ENCODE peak calls at places on chromosomes 11 and 22, in ten cellular contexts. Z is astrocyte; A is mammary epithelial cell; M is Peyer's patch; W is tibial nerve; D is right lobe of liver; Q is AG04450; O is ovary; X is CD8-positive, alpha-beta T cell; K is sigmoid colon. J is an unnamed sample.

GRCh38 chr11:95608093-95608492 is 181.5 kb downstream of the FAM76B start:
- DNase-seq in Z (no peak), A (no peak), M (no peak), W (no peak), D (no peak), Q (no peak), O (no peak), X (no peak), K (no peak), J (no peak)

GRCh38 chr11:2741377-2742131 is 41.8 kb upstream of the KCNQ1OT1 start:
- DNase-seq in Z (peak; percentile 62), A (no peak), M (peak; percentile 47), W (no peak), D (no peak), Q (peak; percentile 39), O (peak; percentile 68), X (no peak), K (peak; percentile 65), J (peak; percentile 70)

GRCh38 chr11:100740440-100740839 is 53.4 kb downstream of the ARHGAP42 start:
- DNase-seq in Z (peak; percentile 65), A (no peak), M (no peak), W (no peak), D (no peak), Q (no peak), O (no peak), X (no peak), K (no peak), J (peak; percentile 47)

GRCh38 chr11:124069429-124070401 is 28.6 kb upstream of the OR10G7 start:
- DNase-seq in Z (peak; percentile 36), A (peak; percentile 47), M (peak; percentile 63), W (no peak), D (no peak), Q (no peak), O (no peak), X (peak; percentile 46), K (no peak), J (peak; percentile 72)

GRCh38 chr22:31526275-31526674 is 29.9 kb downstream of the SFI1 start:
- DNase-seq in Z (no peak), A (no peak), M (no peak), W (no peak), D (no peak), Q (no peak), O (no peak), X (no peak), K (no peak), J (no peak)

GRCh38 chr11:2752923-2753322 is 53.1 kb upstream of the KCNQ1OT1 start:
- DNase-seq in Z (no peak), A (no peak), M (no peak), W (no peak), D (no peak), Q (no peak), O (no peak), X (no peak), K (no peak), J (no peak)

GRCh38 chr11:105456950-105457349 is 152.9 kb upstream of the GRIA4 start:
- DNase-seq in Z (no peak), A (no peak), M (no peak), W (no peak), D (no peak), Q (no peak), O (no peak), X (no peak), K (no peak), J (no peak)

GRCh38 chr11:26994579-26995210 is 783 bp downstream of the FIBIN start:
- DNase-seq in Z (no peak), A (no peak), M (peak; percentile 45), W (peak; percentile 13), D (peak; percentile 67), Q (no peak), O (peak; percentile 22), X (no peak), K (peak; percentile 66), J (no peak)

GRCh38 chr11:46064221-46064620 is 57.0 kb downstream of the PHF21A start:
- DNase-seq in Z (peak; percentile 48), A (no peak), M (no peak), W (no peak), D (no peak), Q (no peak), O (no peak), X (no peak), K (no peak), J (no peak)

GRCh38 chr11:123742778-123743177 is 1.3 kb upstream of the ZNF202 start:
- DNase-seq in Z (no peak), A (no peak), M (no peak), W (no peak), D (no peak), Q (no peak), O (no peak), X (no peak), K (no peak), J (no peak)

GRCh38 chr11:102955624-102956023 is at the start of gene MMP13:
- DNase-seq in Z (peak; percentile 62), A (peak; percentile 69), M (no peak), W (no peak), D (no peak), Q (no peak), O (no peak), X (no peak), K (no peak), J (peak; percentile 66)

GRCh38 chr11:31821779-31822574 is 10.9 kb upstream of the PAX6 start:
- DNase-seq in Z (no peak), A (no peak), M (no peak), W (no peak), D (no peak), Q (no peak), O (no peak), X (no peak), K (no peak), J (no peak)

GRCh38 chr11:62880231-62880802 is 379 bp upstream of the SLC3A2 start:
- DNase-seq in Z (peak; percentile 81), A (peak; percentile 78), M (no peak), W (no peak), D (no peak), Q (peak; percentile 56), O (peak; percentile 76), X (no peak), K (no peak), J (peak; percentile 75)

GRCh38 chr11:131371791-131372104 is 1.3 kb downstream of the NTM start:
- DNase-seq in Z (no peak), A (no peak), M (no peak), W (no peak), D (no peak), Q (no peak), O (no peak), X (no peak), K (no peak), J (no peak)

GRCh38 chr11:5285703-5286102 is 16.0 kb upstream of the HBE1 start:
- DNase-seq in Z (no peak), A (peak; percentile 89), M (no peak), W (no peak), D (no peak), Q (no peak), O (no peak), X (no peak), K (no peak), J (no peak)

DNA sequence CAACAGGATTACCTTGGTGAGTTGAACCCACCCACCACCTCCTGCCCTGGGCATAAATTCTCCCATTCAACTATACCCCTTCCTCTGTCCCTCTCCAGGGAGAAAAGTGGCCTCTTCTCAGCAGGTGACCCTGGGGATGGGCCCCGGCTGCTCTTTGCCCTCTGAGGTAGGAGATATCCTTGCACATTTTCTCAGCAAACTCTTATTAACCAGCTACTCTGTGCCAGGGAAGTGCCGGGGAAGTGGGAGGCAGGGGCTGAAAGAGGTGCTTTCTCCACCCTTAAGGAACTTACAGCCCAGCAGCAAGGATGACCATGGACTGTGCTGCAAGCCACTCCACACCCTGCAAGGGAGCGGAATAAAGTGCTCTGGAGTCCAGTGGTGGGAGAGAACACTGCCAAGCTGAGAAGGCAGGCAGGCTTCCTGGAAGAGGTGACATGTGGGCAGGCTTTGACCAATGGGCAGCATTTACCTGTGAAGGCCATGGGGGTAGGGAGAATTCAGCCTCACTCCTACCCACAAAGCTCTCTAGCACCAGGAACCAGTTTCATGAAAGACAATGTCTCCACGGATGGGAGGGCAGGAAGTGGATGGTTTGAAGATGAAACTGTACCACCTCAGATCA is 21.9 kb upstream of the OAF start:
- DNase-seq in Z (no peak), A (no peak), M (peak; percentile 64), W (no peak), D (no peak), Q (no peak), O (peak; percentile 11), X (no peak), K (peak; percentile 35), J (no peak)
- H3K27ac ChIP-seq in Z (no peak overlapping the region), A (no peak overlapping the region), M (peak overlapping the region; percentile 79), W (peak overlapping the region; percentile 32), D (no peak overlapping the region), Q (no peak overlapping the region), O (no peak overlapping the region), X (no peak overlapping the region), K (peak overlapping the region; percentile 75), J (no peak overlapping the region)

DNA sequence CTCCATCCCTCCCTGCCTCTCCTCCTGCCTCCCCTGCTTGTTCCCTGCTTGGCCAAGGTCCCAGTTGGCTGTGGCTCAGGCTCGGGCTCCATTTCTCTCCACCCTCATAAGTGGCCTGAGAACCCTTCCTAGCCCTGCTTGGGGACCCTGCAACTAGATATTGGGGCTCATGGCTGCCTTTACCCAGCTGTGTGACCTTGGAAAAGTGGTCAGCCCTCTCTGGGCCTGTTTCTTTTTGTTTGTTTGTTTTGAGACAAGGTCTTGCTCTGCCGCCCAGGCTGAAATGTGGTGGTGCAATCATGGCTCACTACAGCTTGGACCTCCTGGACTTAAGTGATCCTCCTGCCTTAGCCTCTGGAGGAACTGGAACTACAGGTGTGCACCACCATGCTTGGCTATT is 20.3 kb upstream of the CABP2 start:
- DNase-seq in Z (no peak), A (no peak), M (no peak), W (no peak), D (no peak), Q (no peak), O (no peak), X (no peak), K (no peak), J (no peak)
- H3K27ac ChIP-seq in Z (no peak overlapping the region), A (no peak overlapping the region), M (no peak overlapping the region), W (no peak overlapping the region), D (no peak overlapping the region), Q (no peak overlapping the region), O (no peak overlapping the region), X (no peak overlapping the region), K (no peak overlapping the region), J (no peak overlapping the region)

GRCh38 chr11:84914511-84914910 is 712.6 kb downstream of the DLG2 start:
- DNase-seq in Z (no peak), A (no peak), M (no peak), W (no peak), D (no peak), Q (no peak), O (no peak), X (no peak), K (no peak), J (no peak)
- H3K27ac ChIP-seq in Z (no peak overlapping the region), A (no peak overlapping the region), M (no peak overlapping the region), W (no peak overlapping the region), D (no peak overlapping the region), Q (no peak overlapping the region), O (no peak overlapping the region), X (no peak overlapping the region), K (no peak overlapping the region), J (no peak overlapping the region)

DNA sequence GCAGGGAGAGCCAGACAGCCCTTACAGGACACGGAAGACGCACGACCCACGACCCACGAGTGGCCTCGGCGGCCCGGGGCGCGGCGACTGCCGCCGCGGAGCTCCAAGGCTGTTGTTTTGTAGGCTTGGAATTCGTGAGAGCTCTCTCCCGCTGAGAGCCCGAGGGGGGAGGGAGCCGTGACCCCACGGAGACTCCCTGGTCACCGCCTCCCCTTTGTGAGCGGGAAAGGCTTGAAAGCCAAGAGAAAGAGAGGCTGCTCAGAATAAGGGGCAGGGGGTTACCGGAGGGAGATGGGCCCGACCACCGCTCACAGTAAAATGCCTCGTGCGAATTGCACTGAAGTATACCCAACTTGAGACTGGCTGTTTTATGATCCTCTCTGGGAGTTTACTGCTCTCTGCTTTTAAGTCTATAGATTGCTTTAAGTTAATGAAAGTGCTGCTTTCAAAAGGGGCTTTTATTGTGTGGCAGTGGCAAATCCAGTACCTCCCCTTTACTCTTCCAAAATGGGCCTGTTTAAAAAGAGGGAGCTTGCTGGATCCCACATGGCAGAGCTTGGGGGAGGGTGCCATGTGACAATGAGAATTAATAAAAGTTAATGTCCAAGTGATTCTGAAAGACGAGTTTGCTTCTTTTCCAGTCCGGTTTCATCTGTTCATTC is 2.9 kb downstream of the PKNOX2 start:
- DNase-seq in Z (no peak), A (no peak), M (peak; percentile 50), W (no peak), D (no peak), Q (no peak), O (peak; percentile 76), X (no peak), K (peak; percentile 77), J (peak; percentile 55)
- H3K27ac ChIP-seq in Z (peak overlapping the region; percentile 79), A (no peak overlapping the region), M (peak overlapping the region; percentile 66), W (peak overlapping the region; percentile 75), D (peak overlapping the region; percentile 33), Q (peak overlapping the region; percentile 75), O (peak overlapping the region; percentile 88), X (no peak overlapping the region), K (peak overlapping the region; percentile 87), J (peak overlapping the region; percentile 74)

J was measured in fibroblast of lung.